ENCODE peak calls at places on chromosome 3, in seven cellular contexts. O is epithelial cell of esophagus, Z is AG09309, K is AG04450, X is bronchial epithelial cell, Y is IMR-90, A is astrocyte of the spinal cord. Q is an unnamed sample.

GRCh38 chr3:9779721-9780450 is 10.1 kb upstream of the CAMK1 start:
- DNase-seq in O (no peak), Z (no peak), K (no peak), X (no peak), Y (no peak), A (no peak), Q (peak)

GRCh38 chr3:102200126-102200525 is 234.7 kb upstream of the ZPLD1 start:
- DNase-seq in O (peak), Z (no peak), K (no peak), X (peak), Y (peak), A (peak), Q (no peak)

GRCh38 chr3:99808163-99808794 is 9.4 kb upstream of the CMSS1 start:
- DNase-seq in O (peak), Z (peak), K (peak), X (peak), Y (peak), A (peak), Q (peak)

GRCh38 chr3:15539066-15539465 is 17.6 kb upstream of the COLQ start:
- DNase-seq in O (no peak), Z (no peak), K (no peak), X (no peak), Y (no peak), A (no peak), Q (no peak)

GRCh38 chr3:117524890-117525289 is 815.3 kb downstream of the TUSC7 start:
- DNase-seq in O (no peak), Z (no peak), K (peak), X (no peak), Y (peak), A (peak), Q (no peak)

GRCh38 chr3:189304465-189305341 is 132.9 kb downstream of the TPRG1 start:
- DNase-seq in O (peak), Z (no peak), K (no peak), X (peak), Y (no peak), A (peak), Q (peak)

GRCh38 chr3:167187211-167187610 is 192.9 kb downstream of the ZBBX start:
- DNase-seq in O (no peak), Z (no peak), K (no peak), X (no peak), Y (no peak), A (no peak), Q (no peak)

GRCh38 chr3:70393881-70394612 is 81.6 kb upstream of the MDFIC2 start:
- DNase-seq in O (no peak), Z (no peak), K (no peak), X (no peak), Y (no peak), A (no peak), Q (no peak)

GRCh38 chr3:187473778-187474406 is 105.7 kb downstream of the RTP4 start:
- DNase-seq in O (no peak), Z (no peak), K (no peak), X (no peak), Y (no peak), A (peak), Q (no peak)

GRCh38 chr3:186551387-186551786 is 7.2 kb upstream of the CRYGS start:
- DNase-seq in O (peak), Z (no peak), K (no peak), X (peak), Y (no peak), A (no peak), Q (no peak)

GRCh38 chr3:111961461-111962269 is 17.2 kb upstream of the ABHD10 start:
- DNase-seq in O (no peak), Z (no peak), K (no peak), X (no peak), Y (no peak), A (no peak), Q (no peak)

GRCh38 chr3:150083653-150084037 is 113.0 kb upstream of the PFN2 start:
- DNase-seq in O (no peak), Z (no peak), K (no peak), X (no peak), Y (peak), A (peak), Q (no peak)

GRCh38 chr3:58116161-58116955 is 94.4 kb downstream of the DNASE1L3 start:
- DNase-seq in O (no peak), Z (no peak), K (no peak), X (no peak), Y (no peak), A (no peak), Q (peak)

DNA sequence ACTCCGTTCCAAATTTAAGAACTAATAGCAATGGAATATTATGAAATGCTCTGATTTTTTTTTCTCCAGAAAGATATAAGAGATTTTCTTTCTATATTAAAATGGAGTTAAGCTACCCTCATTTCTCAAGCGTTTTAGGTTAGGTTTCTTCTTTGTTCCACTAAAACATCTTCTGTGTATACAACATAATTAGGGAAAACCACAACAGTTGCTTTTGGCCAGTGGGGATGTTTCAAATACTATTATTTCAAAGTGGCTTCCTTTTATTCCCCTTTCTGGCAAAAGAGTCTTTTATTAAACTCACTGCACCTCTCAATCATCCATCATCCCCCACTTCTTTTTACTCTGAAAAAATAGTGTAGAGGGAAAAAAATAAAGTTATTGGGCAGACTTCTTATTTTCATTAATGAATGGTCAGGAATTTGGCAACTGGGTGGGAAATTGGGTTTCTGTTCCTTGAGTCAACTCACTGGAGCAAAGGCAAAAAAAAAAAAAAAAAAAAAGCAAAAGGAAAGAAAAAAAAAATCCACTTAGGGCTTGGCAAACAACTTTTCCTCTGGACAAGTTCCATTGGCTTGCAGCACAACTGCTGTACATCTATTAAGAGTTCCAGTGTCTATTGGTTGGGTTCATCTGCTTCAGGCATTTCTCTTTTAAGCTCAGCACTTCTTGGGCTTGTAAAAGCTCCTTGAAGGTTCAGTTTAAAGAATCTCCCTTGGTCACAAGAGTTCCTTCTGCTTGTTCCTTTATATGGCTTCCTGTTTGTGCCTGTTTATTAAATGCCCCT is 963.4 kb downstream of the ROBO1 start:
- DNase-seq in O (peak), Z (peak), K (no peak), X (no peak), Y (peak), A (peak), Q (no peak)
- H3K4me3 ChIP-seq in O (no peak), Z (no peak), K (no peak), X (no peak), Y (no peak), A (no peak), Q (no peak)

DNA sequence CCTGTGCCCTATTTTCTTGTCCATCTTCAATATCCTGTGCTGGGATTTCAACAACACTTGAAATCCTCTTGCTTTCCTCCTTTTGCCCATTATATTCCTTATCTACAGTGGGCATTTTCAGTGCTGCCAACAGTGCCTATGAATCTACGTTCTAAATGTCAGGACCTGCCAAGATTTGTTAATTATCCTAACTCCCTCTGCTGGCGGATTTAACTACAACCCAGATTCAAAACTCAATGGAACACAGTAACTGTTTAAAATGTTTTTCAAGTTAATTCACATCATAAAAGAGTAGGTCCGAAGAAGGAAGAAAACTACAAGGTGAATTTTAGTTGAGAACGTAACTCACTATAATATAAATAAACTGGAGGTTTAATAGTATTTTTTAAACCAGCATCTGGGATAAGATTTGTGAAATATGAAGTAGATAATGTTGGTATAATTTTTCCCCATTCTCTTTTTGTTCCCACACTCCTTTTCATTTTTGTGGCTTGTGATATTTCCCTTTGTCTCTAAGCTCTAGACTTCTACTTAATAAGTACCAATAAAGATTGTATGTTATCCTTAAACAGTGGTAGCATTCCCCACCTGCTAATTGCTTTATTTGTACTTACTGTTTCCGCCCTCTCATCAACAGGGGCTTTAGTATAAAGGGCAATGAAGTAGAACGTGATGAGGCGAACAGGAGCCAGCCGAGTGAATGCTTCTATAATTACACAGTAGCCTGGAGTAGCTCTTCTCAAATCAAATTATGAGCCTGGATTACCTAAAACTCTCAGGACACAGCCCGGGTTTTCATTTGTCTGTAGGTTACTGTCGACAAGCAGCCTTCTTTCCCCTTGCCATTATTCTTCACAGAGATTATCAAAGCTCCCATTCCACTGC is 302.5 kb upstream of the ATP11B start:
- DNase-seq in O (peak), Z (no peak), K (no peak), X (peak), Y (no peak), A (peak), Q (peak)
- TF ChIP-seq CTCF in O (peak), Z (no peak), K (no peak), X (peak), Y (no peak), A (peak), Q (peak)

GRCh38 chr3:141740349-141740748 is 2.3 kb downstream of the RNF7 start:
- DNase-seq in O (no peak), Z (no peak), K (no peak), X (no peak), Y (no peak), A (no peak), Q (no peak)
- H3K4me3 ChIP-seq in O (peak), Z (no peak), K (no peak), X (no peak), Y (no peak), A (no peak), Q (peak)

GRCh38 chr3:64225695-64226499 is 631 bp upstream of the PRICKLE2 start:
- DNase-seq in O (no peak), Z (no peak), K (no peak), X (no peak), Y (peak), A (no peak), Q (peak)

GRCh38 chr3:64224826-64225606 is at the start of gene PRICKLE2:
- DNase-seq in O (peak), Z (peak), K (peak), X (no peak), Y (peak), A (peak), Q (peak)

GRCh38 chr3:64221564-64222257 is 3.6 kb downstream of the PRICKLE2 start:
- DNase-seq in O (no peak), Z (no peak), K (no peak), X (no peak), Y (no peak), A (no peak), Q (no peak)

GRCh38 chr3:64222501-64222900 is 2.8 kb downstream of the PRICKLE2 start:
- DNase-seq in O (no peak), Z (no peak), K (no peak), X (no peak), Y (no peak), A (no peak), Q (no peak)

DNA sequence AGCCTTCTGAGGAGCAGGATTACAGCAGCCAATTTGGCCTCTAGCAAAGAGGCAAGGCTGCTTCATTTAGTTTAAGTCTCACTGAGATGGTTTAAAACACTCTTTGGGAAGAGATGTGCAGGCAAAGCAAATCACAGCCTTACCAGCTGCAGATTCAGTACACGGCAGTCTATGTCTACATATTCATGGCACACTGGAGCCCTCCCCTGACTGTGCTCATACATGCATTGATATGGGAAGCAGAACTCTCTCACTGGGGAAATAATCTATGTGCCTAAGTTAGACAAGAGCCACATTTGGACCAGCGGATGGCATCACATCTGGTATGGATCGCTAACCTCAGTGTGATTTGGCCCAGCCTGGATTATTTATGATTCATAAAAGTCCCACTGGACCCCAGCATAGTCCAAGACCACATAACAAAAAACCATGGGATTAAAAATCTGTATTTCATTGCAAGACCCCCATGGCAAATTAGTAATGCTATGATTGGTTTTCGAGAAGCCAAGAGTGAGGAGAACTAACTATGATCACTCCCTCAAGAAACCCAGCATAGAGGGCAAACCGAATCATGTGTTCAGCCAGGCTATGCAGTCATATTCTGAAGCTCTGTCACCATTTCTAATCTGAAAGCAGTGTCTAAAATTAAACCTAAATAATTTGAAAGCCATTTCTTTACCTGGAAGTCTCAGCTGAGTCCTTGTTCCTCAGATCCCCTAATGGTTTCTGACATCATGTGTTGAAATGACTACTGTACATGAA is 1.3 kb downstream of the PRICKLE2 start:
- DNase-seq in O (no peak), Z (no peak), K (no peak), X (no peak), Y (peak), A (peak), Q (peak)
- TF ChIP-seq CTCF in O (peak), Z (peak), K (no peak), X (no peak), Y (peak), A (no peak), Q (no peak)

GRCh38 chr3:120743081-120743365 is 479 bp downstream of the GTF2E1 start:
- DNase-seq in O (peak), Z (no peak), K (no peak), X (peak), Y (peak), A (peak), Q (no peak)

GRCh38 chr3:120742198-120743080 is at the start of the genes GTF2E1 and RABL3:
- DNase-seq in O (peak), Z (peak), K (peak), X (peak), Y (peak), A (peak), Q (peak)

GRCh38 chr3:120741837-120742197 is 499 bp downstream of the RABL3 start:
- DNase-seq in O (peak), Z (no peak), K (no peak), X (peak), Y (peak), A (no peak), Q (no peak)

GRCh38 chr3:120745466-120745865 is 2.9 kb downstream of the GTF2E1 start:
- DNase-seq in O (no peak), Z (no peak), K (no peak), X (no peak), Y (no peak), A (no peak), Q (no peak)

GRCh38 chr3:120743556-120744195 is 1.1 kb downstream of the GTF2E1 start:
- DNase-seq in O (no peak), Z (no peak), K (no peak), X (no peak), Y (peak), A (no peak), Q (no peak)
- H3K4me3 ChIP-seq in O (peak), Z (peak), K (peak), X (peak), Y (peak), A (peak), Q (peak)